ENCODE peak calls at places on chromosome 16, in eight cellular contexts. R, C, A, W, U, L, O and P are unnamed samples.
A peak's percentile ranks its signal among the peaks of the same experiment; 100 is the strongest.

GRCh38 chr16:82105107-82105506 is 64.9 kb downstream of the MPHOSPH6 start:
- DNase-seq in R (no peak), C (no peak), A (no peak), W (no peak), U (no peak), L (no peak), O (no peak), P (no peak)

GRCh38 chr16:77457046-77457445 is 22.2 kb upstream of the ADAMTS18 start:
- DNase-seq in R (no peak), C (no peak), A (no peak), W (no peak), U (peak; percentile 48), L (no peak), O (no peak), P (no peak)

GRCh38 chr16:67563708-67564468 is 1.6 kb downstream of the CTCF start:
- DNase-seq in R (no peak), C (peak; percentile 64), A (peak; percentile 89), W (no peak), U (peak; percentile 49), L (no peak), O (peak; percentile 93), P (peak; percentile 39)

GRCh38 chr16:88967800-88968588 is 9.0 kb downstream of the CBFA2T3 start:
- DNase-seq in R (no peak), C (no peak), A (no peak), W (no peak), U (no peak), L (no peak), O (no peak), P (peak; percentile 34)

GRCh38 chr16:2339521-2340484 is 725 bp downstream of the ABCA3 start:
- DNase-seq in R (no peak), C (peak; percentile 51), A (peak; percentile 49), W (peak; percentile 55), U (peak; percentile 67), L (no peak), O (peak; percentile 6), P (peak; percentile 45)

GRCh38 chr16:30858111-30858495 is 35.8 kb downstream of the BCL7C start:
- DNase-seq in R (no peak), C (no peak), A (no peak), W (no peak), U (no peak), L (no peak), O (no peak), P (no peak)

GRCh38 chr16:16120382-16121184 is 102.7 kb downstream of the ABCC6 start:
- DNase-seq in R (no peak), C (no peak), A (no peak), W (no peak), U (no peak), L (no peak), O (peak; percentile 40), P (no peak)

GRCh38 chr16:24499193-24499814 is 40.1 kb upstream of the RBBP6 start:
- DNase-seq in R (no peak), C (peak; percentile 48), A (peak; percentile 74), W (peak; percentile 75), U (peak; percentile 43), L (no peak), O (peak; percentile 22), P (no peak)

GRCh38 chr16:67141391-67141790 is 9.4 kb downstream of the B3GNT9 start:
- DNase-seq in R (no peak), C (no peak), A (no peak), W (no peak), U (no peak), L (no peak), O (no peak), P (no peak)

GRCh38 chr16:77618951-77619350 is 103.4 kb upstream of the NUDT7 start:
- DNase-seq in R (no peak), C (no peak), A (no peak), W (no peak), U (no peak), L (no peak), O (no peak), P (no peak)

GRCh38 chr16:85503642-85504224 is 109.4 kb upstream of the GSE1 start:
- DNase-seq in R (no peak), C (no peak), A (no peak), W (no peak), U (no peak), L (no peak), O (no peak), P (no peak)

GRCh38 chr16:29662000-29662728 is 883 bp upstream of the SPN start:
- DNase-seq in R (no peak), C (no peak), A (no peak), W (no peak), U (no peak), L (no peak), O (no peak), P (no peak)

GRCh38 chr16:88691924-88692560 is 5.7 kb upstream of the SNAI3 start:
- DNase-seq in R (peak; percentile 14), C (no peak), A (peak; percentile 50), W (no peak), U (no peak), L (no peak), O (no peak), P (peak; percentile 26)

GRCh38 chr16:14405611-14406537 is 224.2 kb downstream of the PARN start:
- DNase-seq in R (no peak), C (peak; percentile 22), A (peak; percentile 68), W (peak; percentile 96), U (no peak), L (no peak), O (no peak), P (peak; percentile 24)

GRCh38 chr16:2824626-2825025 is 5.5 kb upstream of the ZG16B start:
- DNase-seq in R (no peak), C (no peak), A (no peak), W (no peak), U (no peak), L (no peak), O (no peak), P (no peak)

GRCh38 chr16:66874079-66874775 is 6.1 kb upstream of the PDP2 start:
- DNase-seq in R (no peak), C (peak; percentile 45), A (no peak), W (no peak), U (no peak), L (no peak), O (peak; percentile 64), P (peak; percentile 9)

GRCh38 chr16:10182186-10182683 is at the start of gene GRIN2A:
- DNase-seq in R (no peak), C (no peak), A (no peak), W (peak; percentile 41), U (no peak), L (no peak), O (no peak), P (no peak)

GRCh38 chr16:2838928-2839327 is 8.8 kb downstream of the ZG16B start:
- DNase-seq in R (peak; percentile 28), C (peak; percentile 78), A (peak; percentile 88), W (peak; percentile 86), U (peak; percentile 91), L (peak; percentile 43), O (peak; percentile 70), P (peak; percentile 66)

GRCh38 chr16:87661561-87661960 is 59.3 kb downstream of the JPH3 start:
- DNase-seq in R (no peak), C (peak; percentile 37), A (peak; percentile 79), W (peak; percentile 82), U (peak; percentile 35), L (no peak), O (peak; percentile 41), P (peak; percentile 50)

GRCh38 chr16:55285586-55285985 is 38.4 kb upstream of the IRX6 start:
- DNase-seq in R (no peak), C (no peak), A (no peak), W (no peak), U (no peak), L (no peak), O (no peak), P (no peak)

GRCh38 chr16:81214745-81215166 is 23.7 kb upstream of the BCO1 start:
- DNase-seq in R (no peak), C (peak; percentile 13), A (peak; percentile 62), W (peak; percentile 67), U (peak; percentile 13), L (no peak), O (peak; percentile 13), P (no peak)

GRCh38 chr16:23676924-23677480 is 1.7 kb upstream of the PLK1 start:
- DNase-seq in R (no peak), C (no peak), A (no peak), W (no peak), U (no peak), L (no peak), O (no peak), P (no peak)

GRCh38 chr16:287298-287811 is 4.4 kb downstream of the PDIA2 start:
- DNase-seq in R (no peak), C (no peak), A (peak; percentile 66), W (no peak), U (no peak), L (no peak), O (no peak), P (no peak)

GRCh38 chr16:67055712-67056487 is 27.0 kb downstream of the CBFB start:
- DNase-seq in R (no peak), C (peak; percentile 95), A (no peak), W (no peak), U (peak; percentile 97), L (peak; percentile 94), O (peak; percentile 89), P (no peak)

GRCh38 chr16:11497851-11498289 is 88.8 kb downstream of the LITAF start:
- DNase-seq in R (no peak), C (peak; percentile 24), A (no peak), W (no peak), U (peak; percentile 39), L (no peak), O (peak; percentile 39), P (no peak)

GRCh38 chr16:30356401-30357084 is 1.4 kb upstream of the CD2BP2 start:
- DNase-seq in R (no peak), C (no peak), A (no peak), W (no peak), U (peak; percentile 13), L (no peak), O (no peak), P (no peak)

GRCh38 chr16:3171181-3171854 is 16.7 kb upstream of the OR1F1 start:
- DNase-seq in R (no peak), C (no peak), A (no peak), W (peak; percentile 72), U (peak; percentile 68), L (no peak), O (no peak), P (peak; percentile 34)

GRCh38 chr16:964696-965395 is 5.9 kb downstream of the LMF1 start:
- DNase-seq in R (no peak), C (peak; percentile 58), A (no peak), W (no peak), U (no peak), L (no peak), O (no peak), P (no peak)

GRCh38 chr16:75111514-75112280 is 4.9 kb downstream of the LDHD start:
- DNase-seq in R (no peak), C (no peak), A (no peak), W (no peak), U (no peak), L (no peak), O (no peak), P (no peak)

GRCh38 chr16:58197314-58198012 is 443 bp downstream of the CSNK2A2 start:
- DNase-seq in R (no peak), C (no peak), A (peak; percentile 54), W (peak; percentile 19), U (no peak), L (no peak), O (no peak), P (peak; percentile 5)

GRCh38 chr16:12661656-12662172 is 142.0 kb downstream of the CPPED1 start:
- DNase-seq in R (no peak), C (peak; percentile 32), A (peak; percentile 75), W (peak; percentile 79), U (peak; percentile 31), L (no peak), O (peak; percentile 23), P (peak; percentile 1)

GRCh38 chr16:4244254-4244812 is 2.5 kb upstream of the SRL start:
- DNase-seq in R (no peak), C (no peak), A (peak; percentile 53), W (no peak), U (peak; percentile 44), L (no peak), O (no peak), P (no peak)

GRCh38 chr16:2205104-2205966 is at the start of gene MLST8:
- DNase-seq in R (peak; percentile 72), C (peak; percentile 80), A (peak; percentile 95), W (peak; percentile 69), U (peak; percentile 86), L (peak; percentile 51), O (peak; percentile 88), P (peak; percentile 96)

GRCh38 chr16:87048038-87048743 is 269.0 kb downstream of the C16orf95 start:
- DNase-seq in R (no peak), C (no peak), A (no peak), W (no peak), U (no peak), L (no peak), O (no peak), P (no peak)